ENCODE peak calls at places on chromosomes 12 and 14, in four cellular contexts. P, E, X and H are unnamed samples.

GRCh38 chr12:24728366-24728765 is 220.5 kb downstream of the BCAT1 start:
- DNase-seq in X (peak), P (no peak), E (peak), H (no peak)

GRCh38 chr14:55301722-55302121 is 30.5 kb downstream of the FBXO34 start:
- DNase-seq in E (peak), P (no peak), X (peak), H (no peak)

GRCh38 chr12:92337128-92337527 is 191.5 kb upstream of the BTG1 start:
- DNase-seq in X (peak), P (no peak), E (peak), H (no peak)

GRCh38 chr12:13941258-13942249 is 39.8 kb downstream of the GRIN2B start:
- DNase-seq in X (peak), P (peak), E (peak), H (peak)

GRCh38 chr12:124752437-124753229 is 111.0 kb downstream of the SCARB1 start:
- DNase-seq in X (no peak), P (no peak), E (peak), H (no peak)

GRCh38 chr12:5375547-5376295 is 56.2 kb upstream of the NTF3 start:
- DNase-seq in E (no peak), P (no peak), X (no peak), H (no peak)

GRCh38 chr12:75781532-75782046 is 250.0 kb downstream of the PHLDA1 start:
- DNase-seq in P (no peak), E (peak), X (peak), H (no peak)

GRCh38 chr12:109449845-109450532 is 27.1 kb downstream of the KCTD10 start:
- DNase-seq in P (no peak), E (no peak), X (no peak), H (no peak)

GRCh38 chr12:108696111-108696995 is 35.0 kb downstream of the CORO1C start:
- DNase-seq in E (peak), X (peak), P (no peak), H (no peak)

GRCh38 chr14:88181072-88181471 is 142.0 kb downstream of the KCNK10 start:
- DNase-seq in X (no peak), E (no peak), P (no peak), H (no peak)

GRCh38 chr12:71243375-71243774 is 85.6 kb upstream of the TSPAN8 start:
- DNase-seq in E (no peak), X (no peak), P (no peak), H (no peak)

GRCh38 chr14:52259452-52259851 is 8.0 kb upstream of the PTGDR start:
- DNase-seq in X (no peak), P (no peak), E (no peak), H (no peak)

GRCh38 chr12:104751594-104751993 is 206.5 kb downstream of the SLC41A2 start:
- DNase-seq in X (no peak), P (peak), E (no peak), H (no peak)

GRCh38 chr12:64679487-64679983 is 69.2 kb downstream of the RASSF3 start:
- DNase-seq in E (no peak), X (peak), P (no peak), H (no peak)

GRCh38 chr14:101098641-101099040 is 195.1 kb upstream of the RTL1 start:
- DNase-seq in X (no peak), P (no peak), E (no peak), H (no peak)

GRCh38 chr12:93336344-93336743 is 41.4 kb upstream of the NUDT4 start:
- DNase-seq in P (no peak), X (peak), E (peak), H (peak)

GRCh38 chr14:32594766-32595165 is 265.7 kb downstream of the AKAP6 start:
- DNase-seq in P (no peak), X (peak), E (peak), H (no peak)

GRCh38 chr12:82660541-82661325 is 26.0 kb upstream of the TMTC2 start:
- DNase-seq in E (peak), X (no peak), P (no peak), H (no peak)

GRCh38 chr12:85782711-85783110 is 53.5 kb downstream of the RASSF9 start:
- DNase-seq in X (no peak), E (no peak), P (no peak), H (no peak)

GRCh38 chr14:75851574-75851866 is 130.3 kb downstream of the TGFB3 start:
- DNase-seq in E (no peak), X (no peak), P (no peak), H (no peak)

GRCh38 chr12:76480800-76481199 is 78.8 kb downstream of the OSBPL8 start:
- DNase-seq in E (no peak), P (no peak), X (no peak), H (no peak)

GRCh38 chr12:22733756-22734155 is 108.8 kb downstream of the ETNK1 start:
- DNase-seq in P (no peak), E (no peak), X (no peak), H (no peak)

GRCh38 chr14:65225299-65226159 is 123.2 kb upstream of the MAX start:
- DNase-seq in P (no peak), X (no peak), E (no peak), H (no peak)

GRCh38 chr14:101809671-101810514 is 48.4 kb downstream of the PPP2R5C start:
- DNase-seq in X (peak), P (peak), E (peak), H (peak)

GRCh38 chr12:47875732-47876131 is 29.1 kb downstream of the VDR start:
- DNase-seq in E (no peak), X (no peak), P (no peak), H (no peak)

GRCh38 chr12:42090899-42091298 is 53.8 kb downstream of the GXYLT1 start:
- DNase-seq in E (peak), X (peak), P (no peak), H (no peak)

GRCh38 chr12:27709932-27710591 is 570 bp upstream of the MRPS35 start:
- DNase-seq in P (no peak), E (no peak), X (peak), H (no peak)

GRCh38 chr12:106564678-106565329 is 18.0 kb upstream of the RFX4 start:
- DNase-seq in E (no peak), P (no peak), X (no peak), H (no peak)

GRCh38 chr12:1013618-1014489 is 22.8 kb downstream of the ERC1 start:
- DNase-seq in P (no peak), E (peak), X (peak), H (no peak)

GRCh38 chr12:47964102-47964723 is 817 bp downstream of the TMEM106C start:
- DNase-seq in P (peak), E (no peak), X (no peak), H (no peak)

GRCh38 chr12:48358937-48359509 is 8.3 kb upstream of the ZNF641 start:
- DNase-seq in X (no peak), E (no peak), P (no peak), H (no peak)

GRCh38 chr14:75879031-75879430 is 102.8 kb downstream of the TGFB3 start:
- DNase-seq in X (peak), E (peak), P (no peak), H (no peak)

GRCh38 chr12:122346054-122346453 is 76.4 kb downstream of the CLIP1 start:
- DNase-seq in E (no peak), P (no peak), X (no peak), H (no peak)

GRCh38 chr12:56801661-56802622 is 38.8 kb downstream of the HSD17B6 start:
- DNase-seq in P (no peak), E (no peak), X (no peak), H (no peak)

GRCh38 chr12:120055231-120055630 is 61.3 kb downstream of the RAB35 start:
- DNase-seq in P (no peak), X (no peak), E (no peak), H (no peak)

GRCh38 chr12:57617942-57618341 is 6.7 kb downstream of the ARHGEF25 start:
- DNase-seq in P (no peak), E (no peak), X (no peak), H (no peak)

GRCh38 chr14:99724196-99724891 is 40.2 kb downstream of the CYP46A1 start:
- DNase-seq in X (peak), E (no peak), P (peak), H (no peak)

GRCh38 chr14:90274808-90275454 is 18.6 kb downstream of the PSMC1 start:
- DNase-seq in E (peak), X (peak), P (no peak), H (no peak)

GRCh38 chr12:24066865-24067264 is 117.4 kb upstream of the SOX5 start:
- DNase-seq in X (peak), E (peak), P (no peak), H (no peak)

GRCh38 chr12:66119870-66120241 is 10.7 kb downstream of the LLPH start:
- DNase-seq in X (no peak), E (no peak), P (no peak), H (no peak)

DNA sequence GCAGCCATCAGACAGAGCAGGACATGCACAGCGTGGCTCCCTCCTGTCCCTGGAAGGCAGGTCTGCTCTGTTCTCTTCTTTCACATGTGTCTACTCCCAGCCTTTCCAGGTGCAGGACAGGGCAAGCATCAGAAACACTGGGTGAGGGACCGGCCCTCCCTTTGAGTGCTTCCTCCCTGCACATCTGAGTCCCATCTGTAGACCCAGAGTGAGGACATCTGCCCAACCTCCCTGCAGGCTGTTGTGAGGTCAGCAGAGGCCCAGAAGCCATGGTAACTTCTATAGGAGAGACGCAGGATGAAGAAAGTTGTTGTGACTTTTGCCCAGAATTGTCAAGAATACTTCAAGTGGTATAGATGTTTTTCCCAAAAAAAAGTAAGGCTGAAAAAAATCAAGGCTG is 282.7 kb downstream of the CACNA1C start:
- DNase-seq in P (no peak), X (peak), E (peak), H (no peak)
- H4K91ac ChIP-seq in P (no peak), X (peak), E (peak), H (no peak)

GRCh38 chr14:56870336-56870735 is 60.1 kb upstream of the OTX2 start:
- DNase-seq in X (no peak), E (no peak), P (no peak), H (no peak)

GRCh38 chr14:56874375-56874774 is 64.1 kb upstream of the OTX2 start:
- DNase-seq in E (no peak), X (no peak), P (peak), H (no peak)

GRCh38 chr14:56862843-56863242 is 52.6 kb upstream of the OTX2 start:
- DNase-seq in X (no peak), P (no peak), E (no peak), H (no peak)

GRCh38 chr14:56868660-56869059 is 58.4 kb upstream of the OTX2 start:
- DNase-seq in P (no peak), E (no peak), X (no peak), H (no peak)
- H2BK15ac ChIP-seq in P (no peak), E (no peak), X (no peak), H (no peak)

GRCh38 chr14:96078687-96079016 is 39.5 kb downstream of the C14orf132 start:
- DNase-seq in E (no peak), X (no peak), P (no peak), H (no peak)
- H4K91ac ChIP-seq in E (no peak), X (no peak), P (no peak), H (no peak)

GRCh38 chr12:111248221-111248620 is 120.7 kb downstream of the PHETA1 start:
- DNase-seq in P (no peak), E (no peak), X (no peak), H (no peak)
- H2BK15ac ChIP-seq in P (no peak), E (no peak), X (no peak), H (no peak)

GRCh38 chr14:93302688-93303581 is 29.9 kb downstream of the BTBD7 start:
- DNase-seq in E (no peak), X (no peak), P (no peak), H (no peak)

GRCh38 chr14:93301821-93302447 is 30.9 kb downstream of the BTBD7 start:
- DNase-seq in X (no peak), E (peak), P (peak), H (no peak)

GRCh38 chr14:93305708-93306418 is 27.0 kb downstream of the BTBD7 start:
- DNase-seq in X (no peak), P (no peak), E (no peak), H (no peak)

GRCh38 chr14:93304771-93305170 is 28.1 kb downstream of the BTBD7 start:
- DNase-seq in P (no peak), X (peak), E (peak), H (no peak)

DNA sequence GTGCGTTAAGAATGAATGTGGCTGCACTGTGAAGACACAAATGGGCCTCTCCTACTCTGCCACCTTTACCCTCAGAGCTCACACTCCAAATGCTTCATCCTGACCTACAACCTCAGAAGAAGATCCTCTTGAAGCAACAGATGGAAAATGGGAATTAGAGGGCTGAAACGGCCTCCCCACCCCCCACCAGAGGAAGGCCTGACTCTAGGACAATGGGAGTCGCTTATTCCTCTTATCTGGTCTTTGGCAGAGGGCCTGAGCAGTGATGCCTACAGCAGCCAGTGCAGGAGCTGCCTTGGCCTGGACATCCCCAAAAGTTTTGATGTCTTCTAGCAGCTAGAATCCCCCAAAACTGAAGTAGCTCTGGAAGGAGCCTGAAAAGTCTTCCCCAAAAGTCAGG is 29.2 kb downstream of the BTBD7 start:
- DNase-seq in P (no peak), E (no peak), X (no peak), H (no peak)
- H4K91ac ChIP-seq in P (no peak), E (no peak), X (no peak), H (no peak)

DNA sequence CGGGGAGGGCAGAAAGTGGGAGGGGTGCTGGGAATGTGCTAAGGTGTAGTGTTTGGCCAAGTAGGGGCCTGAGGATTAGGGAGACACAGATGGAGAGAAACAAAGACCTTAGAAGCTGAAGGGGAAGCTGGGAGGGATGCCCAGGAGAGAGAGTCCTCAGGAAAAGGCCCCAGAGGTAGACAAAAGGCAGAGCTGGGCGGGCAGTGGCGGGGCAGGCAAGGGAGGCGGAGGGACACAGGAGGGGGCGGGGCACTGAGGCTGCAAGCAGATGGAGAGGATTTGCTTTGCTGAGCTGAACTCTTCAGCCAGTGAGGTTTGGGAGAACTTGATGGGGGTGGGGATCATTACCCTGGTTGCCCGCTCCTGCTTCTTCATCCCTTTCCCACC is 2.8 kb downstream of the PTMS start:
- DNase-seq in P (peak), E (peak), X (peak), H (peak)
- H2BK15ac ChIP-seq in P (no peak), E (no peak), X (no peak), H (no peak)

DNA sequence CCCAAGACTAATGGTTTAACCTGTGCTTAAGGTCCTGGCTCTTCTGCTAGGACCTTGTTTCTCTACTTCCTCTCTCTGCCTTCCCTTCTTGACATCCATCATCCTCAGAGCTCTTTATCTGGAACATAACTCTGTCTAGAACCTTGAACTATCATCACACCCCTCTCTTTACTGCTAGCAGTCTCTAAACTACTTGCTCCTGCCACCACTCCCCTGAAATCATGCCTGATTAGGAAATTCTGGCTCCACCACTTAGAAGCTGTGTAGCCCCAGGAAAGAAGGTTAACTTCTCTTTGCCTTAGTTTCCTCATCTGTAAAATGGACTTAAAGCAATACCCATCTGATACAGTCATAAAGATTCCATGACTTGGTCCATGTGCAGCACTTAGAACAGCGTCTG is 9.1 kb downstream of the SLC38A1 start:
- DNase-seq in X (no peak), P (no peak), E (no peak), H (no peak)
- H4K91ac ChIP-seq in X (peak), P (no peak), E (peak), H (no peak)

GRCh38 chr12:128542844-128543243 is 275.9 kb downstream of the TMEM132C start:
- DNase-seq in P (no peak), X (no peak), E (no peak), H (no peak)
- H2BK15ac ChIP-seq in P (no peak), X (no peak), E (no peak), H (no peak)

GRCh38 chr12:12070674-12071661 is at the start of gene BCL2L14:
- DNase-seq in P (no peak), E (peak), X (no peak), H (no peak)
- H4K91ac ChIP-seq in P (no peak), E (no peak), X (no peak), H (no peak)